ENCODE peak calls at places on chromosomes 1 and 21, in four cellular contexts. F, E, O and L are unnamed samples.

GRCh38 chr1:67646145-67647035 is 38.6 kb upstream of the GADD45A start:
- DNase-seq in F (peak; percentile 38), E (peak; percentile 43), O (no peak), L (no peak)

GRCh38 chr1:211839106-211839505 is 8.5 kb upstream of the LPGAT1 start:
- DNase-seq in F (no peak), E (no peak), O (no peak), L (no peak)

GRCh38 chr1:243488459-243489163 is 232.8 kb downstream of the SDCCAG8 start:
- DNase-seq in F (no peak), E (no peak), O (no peak), L (no peak)

GRCh38 chr21:43195131-43196021 is 26.6 kb downstream of the CRYAA start:
- DNase-seq in F (no peak), E (no peak), O (no peak), L (no peak)

GRCh38 chr1:215566556-215567490 is at the start of gene KCTD3:
- DNase-seq in F (peak; percentile 83), E (peak; percentile 66), O (peak; percentile 71), L (peak; percentile 57)

GRCh38 chr1:238191161-238191560 is 300.4 kb upstream of the ZP4 start:
- DNase-seq in F (no peak), E (no peak), O (no peak), L (no peak)

GRCh38 chr1:111649648-111650047 is 30.1 kb downstream of the RAP1A start:
- DNase-seq in F (no peak), E (no peak), O (no peak), L (peak; percentile 14)

GRCh38 chr1:53545663-53546408 is 86.6 kb downstream of the DMRTB1 start:
- DNase-seq in F (no peak), E (peak; percentile 8), O (no peak), L (no peak)

GRCh38 chr1:78019031-78019430 is 14.3 kb downstream of the DNAJB4 start:
- DNase-seq in F (no peak), E (no peak), O (no peak), L (no peak)

GRCh38 chr1:94004924-94005323 is 95.7 kb upstream of the GCLM start:
- DNase-seq in F (no peak), E (no peak), O (no peak), L (no peak)

GRCh38 chr1:6209661-6210605 is 4.0 kb downstream of the RNF207 start:
- DNase-seq in F (no peak), E (no peak), O (no peak), L (no peak)

GRCh38 chr1:234559917-234560676 is 49.9 kb downstream of the IRF2BP2 start:
- DNase-seq in F (no peak), E (no peak), O (no peak), L (no peak)

GRCh38 chr1:223707270-223708000 is 4.9 kb upstream of the CAPN2 start:
- DNase-seq in F (peak; percentile 70), E (peak; percentile 90), O (no peak), L (peak; percentile 88)

GRCh38 chr1:47984175-47984789 is 12.9 kb downstream of the TRABD2B start:
- DNase-seq in F (no peak), E (no peak), O (peak; percentile 7), L (no peak)

GRCh38 chr21:34950980-34951379 is 98.1 kb downstream of the RUNX1 start:
- DNase-seq in F (no peak), E (no peak), O (no peak), L (no peak)

GRCh38 chr1:27111771-27112573 is 43.0 kb downstream of the SLC9A1 start:
- DNase-seq in F (peak; percentile 84), E (peak; percentile 84), O (peak; percentile 64), L (peak; percentile 97)

GRCh38 chr1:162987866-162988265 is 81.3 kb upstream of the RGS4 start:
- DNase-seq in F (no peak), E (no peak), O (no peak), L (peak; percentile 76)

GRCh38 chr21:42741056-42741455 is 87.6 kb downstream of the PDE9A start:
- DNase-seq in F (no peak), E (no peak), O (no peak), L (no peak)

GRCh38 chr1:82625562-82625961 is 824.8 kb downstream of the ADGRL2 start:
- DNase-seq in F (no peak), E (no peak), O (no peak), L (no peak)

GRCh38 chr21:15893902-15894301 is 164.1 kb downstream of the USP25 start:
- DNase-seq in F (no peak), E (no peak), O (no peak), L (no peak)

GRCh38 chr1:166121010-166121409 is 45.8 kb downstream of the FAM78B start:
- DNase-seq in F (no peak), E (no peak), O (no peak), L (no peak)

GRCh38 chr21:44947930-44948331 is 8.1 kb downstream of the SLX9 start:
- DNase-seq in F (no peak), E (no peak), O (no peak), L (no peak)

GRCh38 chr1:41860214-41860613 is 58.5 kb downstream of the HIVEP3 start:
- DNase-seq in F (no peak), E (no peak), O (no peak), L (no peak)

GRCh38 chr1:153776352-153776751 is 1.1 kb downstream of the SLC27A3 start:
- DNase-seq in F (no peak), E (no peak), O (no peak), L (no peak)

GRCh38 chr1:177926201-177926600 is 43.7 kb downstream of the SEC16B start:
- DNase-seq in F (no peak), E (no peak), O (no peak), L (no peak)

GRCh38 chr1:76998582-76999189 is 131.4 kb downstream of the ST6GALNAC5 start:
- DNase-seq in F (no peak), E (no peak), O (no peak), L (peak; percentile 85)

GRCh38 chr1:18539171-18539570 is 58.4 kb downstream of the KLHDC7A start:
- DNase-seq in F (no peak), E (no peak), O (no peak), L (no peak)

GRCh38 chr1:20237646-20238045 is 51.3 kb upstream of the PLA2G2C start:
- DNase-seq in F (no peak), E (no peak), O (no peak), L (no peak)

DNA sequence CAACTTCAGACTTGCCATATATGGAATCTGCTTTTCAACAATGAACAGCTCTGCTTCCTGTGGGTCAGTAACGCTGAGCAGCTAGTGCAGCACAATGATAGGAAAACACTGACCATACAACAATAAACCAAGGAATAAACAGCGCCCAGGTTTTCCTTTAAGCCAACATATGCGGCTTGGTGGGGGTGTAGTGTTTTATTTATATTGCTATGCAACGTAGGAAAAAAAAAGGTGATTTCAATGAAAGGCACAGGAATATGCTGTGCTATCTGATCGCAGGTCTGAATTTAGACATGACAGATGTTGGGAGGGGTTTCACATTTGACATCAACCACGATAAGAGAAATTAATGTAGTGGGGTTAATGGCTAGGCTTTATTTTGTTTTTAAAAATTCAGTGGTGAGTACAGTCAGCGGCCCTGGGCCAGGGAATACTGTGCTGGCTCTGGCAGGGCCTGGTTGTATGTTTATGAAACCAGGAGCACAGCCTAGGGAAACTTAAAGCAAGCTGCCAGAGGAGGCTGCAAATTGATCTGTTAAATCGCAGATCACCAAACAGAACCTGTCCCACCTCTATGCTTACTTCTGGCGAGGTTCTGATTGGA is 4.3 kb downstream of the TSPAN2 start:
- DNase-seq in F (no peak), E (no peak), O (no peak), L (no peak)
- H3K27ac ChIP-seq in F (no peak overlapping the region), E (no peak overlapping the region), O (no peak overlapping the region), L (no peak overlapping the region)

GRCh38 chr1:43766086-43766784 is 58.9 kb downstream of the ST3GAL3 start:
- DNase-seq in F (no peak), E (no peak), O (no peak), L (peak; percentile 57)

GRCh38 chr1:43769350-43769908 is 62.1 kb downstream of the ST3GAL3 start:
- DNase-seq in F (no peak), E (no peak), O (no peak), L (no peak)

GRCh38 chr1:43766818-43767525 is 59.6 kb downstream of the ST3GAL3 start:
- DNase-seq in F (no peak), E (no peak), O (no peak), L (peak; percentile 52)

GRCh38 chr1:43770111-43770510 is 62.8 kb downstream of the ST3GAL3 start:
- DNase-seq in F (no peak), E (no peak), O (no peak), L (no peak)

GRCh38 chr1:43768168-43768567 is 60.8 kb downstream of the ST3GAL3 start:
- DNase-seq in F (no peak), E (no peak), O (no peak), L (no peak)
- H3K27ac ChIP-seq in F (no peak overlapping the region), E (no peak overlapping the region), O (no peak overlapping the region), L (peak overlapping the region; percentile 61)

DNA sequence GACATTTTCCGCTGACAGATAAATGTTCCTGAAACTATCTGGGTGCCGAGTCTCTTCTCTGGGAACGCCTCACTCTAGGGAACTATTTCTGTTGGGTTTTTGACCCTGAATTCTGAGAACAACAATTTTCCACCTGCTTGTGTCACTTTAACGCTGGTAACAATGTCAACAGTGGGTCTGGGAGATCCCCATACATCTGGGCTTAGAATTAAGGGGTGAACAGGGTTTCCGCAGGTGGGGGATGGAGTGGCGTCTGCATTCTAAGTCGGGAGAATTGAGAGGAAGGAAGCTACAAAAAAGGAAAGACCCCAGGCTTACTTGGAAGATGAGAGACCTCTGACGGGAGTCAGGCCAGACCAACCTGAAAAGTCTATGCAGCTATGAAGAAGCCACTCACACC is 8.7 kb downstream of the CD247 start:
- DNase-seq in F (no peak), E (no peak), O (no peak), L (no peak)
- H3K27ac ChIP-seq in F (no peak overlapping the region), E (no peak overlapping the region), O (no peak overlapping the region), L (no peak overlapping the region)

DNA sequence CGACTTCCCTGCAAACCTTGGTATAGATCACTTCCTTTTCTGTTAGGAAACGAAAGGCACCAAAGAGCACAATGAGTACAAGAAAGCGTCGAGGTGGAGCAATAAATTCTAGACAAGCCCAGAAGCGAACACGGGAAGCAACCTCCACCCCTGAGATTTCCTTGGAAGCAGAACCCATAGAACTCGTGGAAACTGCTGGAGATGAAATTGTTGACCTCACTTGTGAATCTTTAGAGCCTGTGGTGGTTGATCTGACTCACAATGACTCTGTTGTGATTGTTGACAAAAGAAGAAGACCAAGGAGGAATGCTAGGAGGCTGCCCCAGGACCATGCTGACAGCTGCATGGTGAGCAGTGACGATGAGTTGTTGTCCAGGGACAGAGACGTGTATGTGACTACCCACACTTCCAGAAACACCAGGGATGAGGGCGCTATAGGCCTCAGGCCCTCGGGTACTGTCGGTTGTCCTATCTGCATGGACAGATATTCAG is 18.5 kb downstream of the FAM89A start:
- DNase-seq in F (no peak), E (no peak), O (no peak), L (no peak)
- H3K27ac ChIP-seq in F (no peak overlapping the region), E (no peak overlapping the region), O (no peak overlapping the region), L (no peak overlapping the region)

GRCh38 chr1:114094675-114095074 is 59.0 kb downstream of the SYT6 start:
- DNase-seq in F (no peak), E (no peak), O (no peak), L (no peak)
- H3K27ac ChIP-seq in F (no peak overlapping the region), E (no peak overlapping the region), O (no peak overlapping the region), L (no peak overlapping the region)

DNA sequence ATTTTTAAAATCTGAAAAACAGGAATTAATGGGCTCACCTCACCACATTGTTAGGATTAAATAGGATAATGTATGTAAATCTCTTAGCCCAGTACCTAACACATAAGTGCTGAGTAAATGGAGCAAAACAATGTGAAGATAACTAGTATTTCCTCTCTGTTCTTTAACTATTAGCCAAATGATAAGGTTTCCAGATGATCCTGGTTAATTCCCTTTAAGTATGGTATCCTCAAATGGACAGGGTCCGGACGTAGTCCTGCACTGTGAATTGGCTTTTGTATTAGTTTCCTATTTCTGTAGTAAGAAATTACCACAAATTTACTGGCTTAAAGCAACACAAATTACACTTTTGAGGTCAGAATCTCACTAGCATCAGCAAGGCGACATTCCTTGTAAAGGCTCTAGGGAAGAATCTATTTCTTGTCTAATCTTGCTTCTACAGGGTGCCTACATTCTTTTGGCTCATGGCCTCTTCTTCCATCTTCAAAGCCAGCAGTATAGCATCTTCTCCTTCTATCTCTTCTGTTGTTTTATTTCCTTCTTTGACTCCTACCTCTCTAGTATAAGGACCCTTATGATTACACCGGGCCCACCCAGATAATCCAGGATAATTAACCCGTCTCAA is 17.1 kb downstream of the SCAF4 start:
- DNase-seq in F (no peak), E (no peak), O (no peak), L (no peak)
- H3K27ac ChIP-seq in F (no peak overlapping the region), E (no peak overlapping the region), O (no peak overlapping the region), L (no peak overlapping the region)